ENCODE peak calls at places on chromosomes 7 and 10, in seven cellular contexts. N is astrocyte of the spinal cord, W is PC-9, L is A549, K is adrenal gland, R is coronary artery, F is LNCaP clone FGC. Y is an unnamed sample.

GRCh38 chr7:105277341-105277740 is 111.4 kb downstream of the SRPK2 start:
- DNase-seq in R (no peak), K (no peak), F (no peak), W (no peak), N (peak), L (peak), Y (peak)

GRCh38 chr10:12605580-12606405 is 256.4 kb downstream of the CAMK1D start:
- DNase-seq in W (peak), N (peak), K (peak), R (peak), L (peak), F (peak), Y (peak)

GRCh38 chr7:120743128-120743527 is 114.8 kb downstream of the TSPAN12 start:
- DNase-seq in L (peak), N (no peak), F (peak), W (no peak), K (no peak), R (no peak), Y (peak)

GRCh38 chr10:44008270-44008916 is 359.7 kb upstream of the ZNF32 start:
- DNase-seq in L (peak), K (no peak), N (no peak), W (no peak), F (no peak), R (no peak), Y (peak)

GRCh38 chr10:86821600-86821999 is 65.2 kb downstream of the BMPR1A start:
- DNase-seq in L (no peak), N (peak), R (no peak), K (no peak), F (no peak), W (no peak), Y (no peak)

GRCh38 chr10:29392376-29393021 is 103.6 kb downstream of the LYZL1 start:
- DNase-seq in K (peak), F (no peak), N (peak), W (peak), R (no peak), L (peak), Y (no peak)

GRCh38 chr10:93514496-93514895 is 18.1 kb downstream of the CEP55 start:
- DNase-seq in W (no peak), F (no peak), K (no peak), R (no peak), N (no peak), L (no peak), Y (no peak)

GRCh38 chr7:50268990-50269389 is 35.5 kb upstream of the IKZF1 start:
- DNase-seq in W (no peak), N (no peak), L (no peak), F (no peak), R (no peak), K (no peak), Y (no peak)

GRCh38 chr10:6445671-6446278 is 134.3 kb downstream of the PRKCQ start:
- DNase-seq in F (peak), K (peak), L (peak), N (peak), R (no peak), W (peak), Y (no peak)

GRCh38 chr7:100024020-100024619 is 8.7 kb downstream of the ZKSCAN1 start:
- DNase-seq in N (no peak), W (no peak), L (no peak), R (no peak), F (no peak), K (peak), Y (no peak)

GRCh38 chr10:96152437-96152836 is 22.3 kb downstream of the ZNF518A start:
- DNase-seq in K (no peak), N (no peak), R (no peak), L (no peak), W (no peak), F (no peak), Y (no peak)

GRCh38 chr7:30988346-30989005 is 24.7 kb downstream of the GHRHR start:
- DNase-seq in N (no peak), L (peak), F (no peak), R (no peak), K (peak), W (peak), Y (no peak)

GRCh38 chr10:84605802-84606201 is 277.4 kb downstream of the CCSER2 start:
- DNase-seq in F (no peak), K (no peak), N (no peak), W (no peak), R (no peak), L (no peak), Y (no peak)

GRCh38 chr7:5796076-5796475 is 14.6 kb upstream of the RNF216 start:
- DNase-seq in W (no peak), L (no peak), F (no peak), N (no peak), R (no peak), K (no peak), Y (no peak)

GRCh38 chr10:108132303-108132702 is 967.8 kb upstream of the SORCS1 start:
- DNase-seq in W (no peak), F (peak), L (no peak), R (no peak), N (no peak), K (no peak), Y (no peak)

DNA sequence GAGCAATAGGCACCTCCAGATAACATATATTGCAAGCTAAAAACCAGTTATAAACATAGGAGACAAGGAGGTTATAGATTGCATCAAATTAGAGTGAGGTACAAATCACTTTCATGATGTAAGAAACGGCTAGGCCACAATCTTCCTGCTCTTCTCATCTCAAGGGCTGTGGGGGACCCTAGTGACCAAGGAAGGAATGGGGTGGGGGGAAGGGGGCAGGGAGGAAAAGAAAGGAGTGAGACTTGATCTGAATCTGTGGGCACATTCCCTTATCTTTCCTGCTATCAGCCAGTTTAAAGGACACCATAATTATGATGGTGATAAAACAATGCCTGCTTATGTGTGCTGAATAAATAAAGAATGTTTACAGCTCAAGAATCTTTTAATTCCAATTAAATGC is 2.5 kb downstream of the SKIDA1 start:
- DNase-seq in L (peak), W (no peak), R (no peak), N (peak), F (no peak), K (no peak), Y (no peak)
- TF ChIP-seq CTCF in L (no peak), W (no peak), R (no peak), N (no peak), F (peak), K (no peak), Y (peak)

DNA sequence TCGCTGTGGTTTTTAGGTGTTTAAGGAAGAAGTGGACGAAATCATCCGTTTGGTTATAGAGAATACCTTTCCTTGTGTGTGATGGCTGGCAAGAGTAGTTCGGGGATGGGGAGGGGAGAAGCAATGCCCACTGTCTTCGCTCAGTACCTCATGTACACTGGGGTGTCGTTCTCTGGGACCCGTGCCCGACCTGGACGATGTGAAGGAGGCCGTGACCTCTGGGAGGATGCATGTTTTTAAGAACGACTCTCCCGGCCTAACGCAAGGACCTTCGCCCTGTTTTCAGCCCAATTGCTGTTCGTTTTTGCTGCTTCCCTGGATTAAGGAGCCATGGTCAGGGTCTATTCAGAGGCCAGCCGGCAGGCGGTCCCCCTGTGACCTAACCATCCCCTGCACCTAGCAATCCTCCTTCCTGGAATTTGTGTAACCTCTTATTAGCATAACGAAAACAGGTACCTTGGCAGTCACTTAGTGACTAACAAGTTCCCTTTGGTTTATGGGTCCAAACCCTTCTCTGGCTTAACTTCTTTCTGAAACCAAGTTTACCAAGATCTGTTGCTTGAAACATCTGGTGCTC is 1.3 kb downstream of the NFE2L3 start:
- DNase-seq in K (no peak), L (no peak), F (no peak), N (no peak), W (peak), R (no peak), Y (no peak)
- H3K4me3 ChIP-seq in K (no peak), L (peak), F (peak), N (peak), W (peak), R (peak), Y (peak)

DNA sequence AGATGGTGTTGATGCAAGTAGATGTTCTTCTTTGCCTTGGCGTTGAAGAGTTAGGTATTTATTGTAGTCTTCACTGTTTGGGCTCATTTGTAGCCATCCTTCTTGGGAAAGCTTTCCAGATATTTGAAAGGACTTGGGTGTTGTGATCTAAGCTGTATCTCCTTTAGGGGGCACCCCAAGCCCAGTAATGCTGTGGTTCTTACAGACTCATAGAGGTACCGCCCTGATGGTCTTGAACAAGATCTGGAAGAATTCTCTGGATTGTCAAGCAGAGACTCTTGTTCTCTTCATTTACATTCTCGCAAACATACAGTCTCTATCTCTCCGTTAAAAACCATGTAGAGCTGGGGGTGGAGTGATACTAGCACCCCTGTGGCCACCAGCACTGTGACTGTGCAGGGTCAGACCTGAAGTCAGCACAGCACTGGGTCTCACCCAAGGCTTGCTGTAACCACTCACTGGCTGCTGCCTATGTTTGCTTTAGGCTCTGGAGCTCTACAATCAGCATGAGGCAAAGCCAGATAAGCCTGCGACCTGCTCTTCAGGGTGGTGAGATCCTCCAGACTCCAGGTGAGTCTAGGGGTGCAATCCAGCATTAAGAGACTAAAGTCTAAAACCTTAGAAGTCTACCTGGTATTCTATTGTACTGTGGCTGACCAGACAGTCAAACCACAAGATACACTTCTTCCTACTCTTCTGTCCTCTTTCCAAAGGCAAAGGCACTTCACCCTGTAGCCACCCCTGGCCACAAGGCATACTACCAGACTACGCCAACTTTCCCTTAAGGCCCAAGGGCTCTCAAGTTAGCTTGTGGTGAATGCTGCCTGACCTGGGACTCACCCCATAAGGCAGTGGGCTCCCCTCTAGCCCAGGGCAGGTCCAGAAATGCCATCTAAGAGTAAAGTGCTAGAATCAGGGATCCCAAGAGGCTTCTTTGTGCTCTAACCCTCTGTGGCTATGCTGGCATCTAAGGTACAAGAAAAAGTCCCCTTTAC is 209.7 kb upstream of the TMEM196 start:
- DNase-seq in K (peak), L (peak), N (peak), R (no peak), W (no peak), F (no peak), Y (no peak)
- TF ChIP-seq CTCF in K (peak), L (peak), N (peak), R (no peak), W (peak), F (peak), Y (peak)

GRCh38 chr10:110076559-110077318 is 69.0 kb downstream of the ADD3 start:
- DNase-seq in L (peak), K (peak), F (no peak), N (peak), W (peak), R (no peak), Y (peak)
- H3K4me3 ChIP-seq in L (no peak), K (no peak), F (no peak), N (no peak), W (peak), R (peak), Y (peak)

DNA sequence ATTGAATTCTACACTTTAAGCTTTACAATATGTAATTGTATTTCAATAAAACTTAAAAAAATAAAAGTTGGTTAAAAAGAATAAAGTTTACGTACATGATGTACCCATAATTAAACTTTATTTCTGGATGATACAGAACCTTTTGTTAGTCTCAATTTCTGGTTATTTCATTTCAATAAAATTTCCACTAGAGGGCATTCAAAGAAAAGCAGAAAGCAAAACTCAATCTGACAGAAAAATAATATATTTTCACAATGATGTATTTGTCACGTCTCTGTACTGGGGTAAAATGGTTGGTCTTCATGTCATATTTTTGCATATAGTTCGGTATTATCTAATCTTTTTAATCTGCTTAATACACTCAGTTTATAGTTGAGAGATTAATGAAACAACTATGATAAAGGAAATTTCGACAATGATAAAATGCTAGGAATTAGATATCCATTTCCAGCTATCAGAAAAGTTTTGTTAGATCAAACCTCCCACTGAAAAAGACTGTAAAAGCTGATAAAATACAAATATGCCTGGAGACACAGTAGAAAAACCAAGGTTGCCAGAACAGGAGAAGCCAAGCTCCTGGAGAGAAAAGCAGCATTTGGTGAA is 27.4 kb downstream of the ASZ1 start:
- DNase-seq in R (no peak), F (no peak), K (no peak), L (no peak), N (no peak), W (no peak), Y (no peak)
- TF ChIP-seq CTCF in R (peak), F (peak), K (peak), L (peak), N (peak), W (peak), Y (peak)

GRCh38 chr10:48806282-48806681 is 121.6 kb downstream of the WDFY4 start:
- DNase-seq in W (no peak), F (no peak), K (no peak), N (no peak), L (no peak), R (no peak), Y (no peak)

GRCh38 chr10:48805411-48805810 is 120.7 kb downstream of the WDFY4 start:
- DNase-seq in R (no peak), F (no peak), K (no peak), N (no peak), W (no peak), L (no peak), Y (no peak)

GRCh38 chr10:48803831-48804584 is 119.3 kb downstream of the WDFY4 start:
- DNase-seq in W (no peak), K (no peak), N (no peak), F (no peak), R (no peak), L (no peak), Y (no peak)

GRCh38 chr10:48804740-48805182 is 120.1 kb downstream of the WDFY4 start:
- DNase-seq in W (no peak), R (no peak), K (no peak), F (no peak), L (no peak), N (no peak), Y (no peak)

DNA sequence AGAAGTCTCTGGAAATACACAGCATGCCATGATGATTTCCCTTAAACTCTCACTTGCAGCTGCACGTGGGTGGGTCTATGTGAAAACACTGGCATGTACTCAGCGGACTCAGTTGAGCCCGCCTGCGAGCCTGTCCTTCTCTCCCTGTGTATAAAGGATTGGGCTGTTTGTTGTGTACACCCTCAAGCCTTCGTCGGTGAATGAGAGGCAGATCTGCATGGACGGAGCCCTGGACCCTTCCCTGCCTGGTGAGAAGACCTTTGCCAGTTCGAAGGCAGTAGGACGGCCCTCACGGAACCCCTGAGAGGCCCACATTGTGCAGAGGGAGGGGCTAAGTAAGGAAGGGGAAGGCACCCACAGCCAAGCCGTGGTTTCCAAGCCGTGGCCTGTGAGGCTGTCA is 121.2 kb downstream of the WDFY4 start:
- DNase-seq in L (no peak), K (no peak), F (no peak), N (no peak), R (no peak), W (no peak), Y (no peak)
- H3K4me3 ChIP-seq in L (no peak), K (no peak), F (no peak), N (no peak), R (peak), W (no peak), Y (no peak)

GRCh38 chr7:112080974-112081373 is 125.2 kb downstream of the DOCK4 start:
- DNase-seq in K (peak), F (no peak), R (no peak), N (peak), W (no peak), L (peak), Y (peak)

GRCh38 chr7:112081778-112082177 is 124.4 kb downstream of the DOCK4 start:
- DNase-seq in F (no peak), K (peak), N (no peak), W (no peak), L (no peak), R (no peak), Y (no peak)

GRCh38 chr7:112080441-112080840 is 125.8 kb downstream of the DOCK4 start:
- DNase-seq in L (peak), K (peak), R (no peak), N (peak), W (peak), F (no peak), Y (peak)

GRCh38 chr7:112079122-112079521 is 127.1 kb downstream of the DOCK4 start:
- DNase-seq in N (no peak), W (no peak), L (no peak), R (no peak), K (no peak), F (no peak), Y (no peak)

DNA sequence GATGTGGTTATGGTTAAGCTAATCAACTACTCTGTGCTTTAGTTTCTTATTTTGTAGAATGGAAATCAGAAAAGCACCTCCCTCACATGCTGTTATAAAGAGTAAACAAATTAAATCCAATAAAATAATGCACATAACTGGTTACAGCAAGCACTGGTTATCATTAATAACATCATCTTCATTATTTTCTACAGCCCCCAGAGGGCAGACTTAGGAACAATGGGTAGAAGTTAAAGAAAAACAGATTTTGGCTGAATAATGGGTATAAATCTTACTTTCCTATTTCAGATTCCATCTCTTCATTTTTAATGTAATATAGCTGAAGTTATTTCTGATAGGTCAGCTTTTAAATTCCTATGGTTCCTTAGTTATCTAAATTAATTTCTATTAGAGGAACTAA is 126.5 kb downstream of the DOCK4 start:
- DNase-seq in R (no peak), L (no peak), K (no peak), F (no peak), W (no peak), N (no peak), Y (no peak)
- TF ChIP-seq CTCF in R (no peak), L (no peak), K (peak), F (peak), W (peak), N (no peak), Y (peak)

Y was measured in epithelial cell of proximal tubule.